ENCODE peak calls at places on chromosomes 2 and 18, in nine cellular contexts. One of them, this sample, is unnamed.

GRCh38 chr2:23976883-23977282 is 33.0 kb upstream of the MFSD2B start:
- DNase-seq in transverse colon: no peak
- DNase-seq in K562: no peak
- DNase-seq in H1: no peak
- DNase-seq in HepG2: no peak
- DNase-seq in sigmoid colon: no peak
- DNase-seq in ovary: no peak
- DNase-seq in stomach: no peak
- DNase-seq in SK-N-SH: no peak
- DNase-seq in this sample: no peak

GRCh38 chr2:55146266-55146665 is 85.8 kb downstream of the CLHC1 start:
- DNase-seq in H1: no peak
- DNase-seq in transverse colon: no peak
- DNase-seq in HepG2: no peak
- DNase-seq in ovary: no peak
- DNase-seq in K562: no peak
- DNase-seq in sigmoid colon: no peak
- DNase-seq in SK-N-SH: no peak
- DNase-seq in stomach: no peak
- DNase-seq in this sample: no peak

GRCh38 chr2:237883951-237884392 is 24.5 kb downstream of the RAMP1 start:
- DNase-seq in ovary: no peak
- DNase-seq in transverse colon: no peak
- DNase-seq in K562: no peak
- DNase-seq in SK-N-SH: peak; percentile 91
- DNase-seq in sigmoid colon: peak; percentile 67
- DNase-seq in HepG2: no peak
- DNase-seq in H1: no peak
- DNase-seq in stomach: no peak
- DNase-seq in this sample: no peak

GRCh38 chr2:832635-833034 is 118.0 kb upstream of the SNTG2 start:
- DNase-seq in H1: no peak
- DNase-seq in SK-N-SH: no peak
- DNase-seq in sigmoid colon: no peak
- DNase-seq in stomach: no peak
- DNase-seq in HepG2: no peak
- DNase-seq in K562: no peak
- DNase-seq in ovary: no peak
- DNase-seq in transverse colon: no peak
- DNase-seq in this sample: no peak

GRCh38 chr2:141423212-141423611 is 707.6 kb downstream of the LRP1B start:
- DNase-seq in transverse colon: no peak
- DNase-seq in ovary: no peak
- DNase-seq in H1: no peak
- DNase-seq in sigmoid colon: no peak
- DNase-seq in HepG2: no peak
- DNase-seq in K562: no peak
- DNase-seq in SK-N-SH: no peak
- DNase-seq in stomach: no peak
- DNase-seq in this sample: no peak

GRCh38 chr2:120675460-120676130 is 60.1 kb upstream of the GLI2 start:
- DNase-seq in SK-N-SH: peak; percentile 67
- DNase-seq in K562: peak; percentile 77
- DNase-seq in stomach: peak; percentile 68
- DNase-seq in HepG2: peak; percentile 50
- DNase-seq in ovary: peak; percentile 66
- DNase-seq in sigmoid colon: peak; percentile 66
- DNase-seq in transverse colon: peak; percentile 47
- DNase-seq in H1: no peak
- DNase-seq in this sample: peak; percentile 59

GRCh38 chr2:37705191-37705590 is 33.7 kb upstream of the CDC42EP3 start:
- DNase-seq in K562: no peak
- DNase-seq in sigmoid colon: no peak
- DNase-seq in H1: no peak
- DNase-seq in transverse colon: no peak
- DNase-seq in HepG2: no peak
- DNase-seq in SK-N-SH: no peak
- DNase-seq in ovary: no peak
- DNase-seq in stomach: no peak
- DNase-seq in this sample: no peak

GRCh38 chr2:88843651-88844050 is 152.2 kb downstream of the RPIA start:
- DNase-seq in HepG2: no peak
- DNase-seq in H1: no peak
- DNase-seq in SK-N-SH: no peak
- DNase-seq in K562: no peak
- DNase-seq in stomach: no peak
- DNase-seq in sigmoid colon: no peak
- DNase-seq in transverse colon: no peak
- DNase-seq in ovary: no peak
- DNase-seq in this sample: no peak

GRCh38 chr2:54329482-54330225 is 73.6 kb upstream of the TSPYL6 start:
- DNase-seq in stomach: no peak
- DNase-seq in sigmoid colon: no peak
- DNase-seq in HepG2: peak; percentile 44
- DNase-seq in SK-N-SH: peak; percentile 28
- DNase-seq in transverse colon: no peak
- DNase-seq in H1: no peak
- DNase-seq in ovary: no peak
- DNase-seq in K562: no peak
- DNase-seq in this sample: no peak

GRCh38 chr2:74001781-74002514 is 17.2 kb downstream of the TET3 start:
- DNase-seq in K562: no peak
- DNase-seq in transverse colon: no peak
- DNase-seq in SK-N-SH: no peak
- DNase-seq in sigmoid colon: peak; percentile 64
- DNase-seq in H1: no peak
- DNase-seq in HepG2: no peak
- DNase-seq in stomach: no peak
- DNase-seq in ovary: peak; percentile 37
- DNase-seq in this sample: no peak
- H3K27ac ChIP-seq in K562: no peak overlapping the region
- H3K27ac ChIP-seq in transverse colon: peak overlapping the region; percentile 30
- H3K27ac ChIP-seq in SK-N-SH: no peak overlapping the region
- H3K27ac ChIP-seq in sigmoid colon: peak overlapping the region; percentile 74
- H3K27ac ChIP-seq in H1: no peak overlapping the region
- H3K27ac ChIP-seq in HepG2: no peak overlapping the region
- H3K27ac ChIP-seq in stomach: peak overlapping the region; percentile 42
- H3K27ac ChIP-seq in ovary: no peak overlapping the region
- H3K27ac ChIP-seq in this sample: peak overlapping the region; percentile 19

GRCh38 chr18:48632676-48633257 is 93.9 kb downstream of the CTIF start:
- DNase-seq in stomach: no peak
- DNase-seq in HepG2: peak; percentile 71
- DNase-seq in K562: no peak
- DNase-seq in transverse colon: no peak
- DNase-seq in H1: no peak
- DNase-seq in ovary: no peak
- DNase-seq in SK-N-SH: no peak
- DNase-seq in sigmoid colon: peak; percentile 24
- DNase-seq in this sample: no peak
- H3K36me3 ChIP-seq in stomach: peaks cover 21% of the 10 kb centered on the region
- H3K36me3 ChIP-seq in HepG2: peaks cover 27% of the 10 kb centered on the region
- H3K36me3 ChIP-seq in K562: no peaks in the 10 kb centered on the region
- H3K36me3 ChIP-seq in transverse colon: no peaks in the 10 kb centered on the region
- H3K36me3 ChIP-seq in H1: no peaks in the 10 kb centered on the region
- H3K36me3 ChIP-seq in ovary: no peaks in the 10 kb centered on the region
- H3K36me3 ChIP-seq in SK-N-SH: peaks cover 26% of the 10 kb centered on the region
- H3K36me3 ChIP-seq in sigmoid colon: peaks cover 5% of the 10 kb centered on the region
- H3K36me3 ChIP-seq in this sample: no peaks in the 10 kb centered on the region

GRCh38 chr2:196226058-196226747 is 54.8 kb upstream of the STK17B start:
- DNase-seq in sigmoid colon: no peak
- DNase-seq in ovary: no peak
- DNase-seq in HepG2: no peak
- DNase-seq in H1: no peak
- DNase-seq in transverse colon: no peak
- DNase-seq in K562: no peak
- DNase-seq in SK-N-SH: no peak
- DNase-seq in stomach: no peak
- DNase-seq in this sample: no peak

GRCh38 chr2:196230460-196230859 is 59.1 kb upstream of the STK17B start:
- DNase-seq in H1: no peak
- DNase-seq in ovary: no peak
- DNase-seq in sigmoid colon: no peak
- DNase-seq in HepG2: no peak
- DNase-seq in K562: no peak
- DNase-seq in SK-N-SH: no peak
- DNase-seq in stomach: no peak
- DNase-seq in transverse colon: no peak
- DNase-seq in this sample: no peak

GRCh38 chr2:196229013-196229412 is 57.6 kb upstream of the STK17B start:
- DNase-seq in K562: no peak
- DNase-seq in stomach: no peak
- DNase-seq in H1: no peak
- DNase-seq in transverse colon: no peak
- DNase-seq in HepG2: no peak
- DNase-seq in ovary: no peak
- DNase-seq in sigmoid colon: no peak
- DNase-seq in SK-N-SH: no peak
- DNase-seq in this sample: no peak

GRCh38 chr2:196233033-196233807 is 61.8 kb upstream of the STK17B start:
- DNase-seq in sigmoid colon: peak; percentile 68
- DNase-seq in transverse colon: peak; percentile 44
- DNase-seq in ovary: no peak
- DNase-seq in stomach: peak; percentile 50
- DNase-seq in SK-N-SH: no peak
- DNase-seq in H1: no peak
- DNase-seq in HepG2: no peak
- DNase-seq in K562: no peak
- DNase-seq in this sample: no peak

DNA sequence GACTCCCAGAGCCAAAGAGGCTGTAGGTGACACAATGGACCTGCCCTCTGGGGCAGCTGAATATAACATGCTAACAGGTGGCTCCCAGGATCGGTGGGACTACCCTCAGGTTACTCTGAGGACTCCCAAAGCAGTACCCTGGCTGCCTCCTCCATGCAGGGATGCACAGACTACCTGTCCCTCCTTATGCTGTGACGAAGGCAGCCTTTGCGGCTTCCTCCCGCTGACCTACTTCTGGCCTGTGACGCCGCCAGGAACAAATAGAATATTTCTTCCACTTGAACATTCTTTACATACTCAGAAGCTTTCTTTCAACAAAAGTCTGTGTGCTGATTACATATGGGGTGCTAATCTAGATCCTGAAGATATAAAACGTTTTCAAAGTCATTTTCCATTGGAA is 58.7 kb upstream of the STK17B start:
- DNase-seq in SK-N-SH: no peak
- DNase-seq in sigmoid colon: no peak
- DNase-seq in stomach: peak; percentile 52
- DNase-seq in transverse colon: peak; percentile 42
- DNase-seq in K562: no peak
- DNase-seq in HepG2: no peak
- DNase-seq in H1: no peak
- DNase-seq in ovary: no peak
- DNase-seq in this sample: no peak
- TF ChIP-seq EP300 in SK-N-SH: no peak
- TF ChIP-seq EP300 in sigmoid colon: no peak
- TF ChIP-seq EP300 in stomach: no peak
- TF ChIP-seq EP300 in transverse colon: no peak
- TF ChIP-seq EP300 in K562: no peak
- TF ChIP-seq EP300 in HepG2: no peak
- TF ChIP-seq EP300 in H1: no peak
- TF ChIP-seq EP300 in ovary: no peak
- TF ChIP-seq EP300 in this sample: no peak

GRCh38 chr18:53657257-53657656 is 567.2 kb downstream of the MBD2 start:
- DNase-seq in H1: no peak
- DNase-seq in SK-N-SH: no peak
- DNase-seq in HepG2: no peak
- DNase-seq in K562: no peak
- DNase-seq in transverse colon: no peak
- DNase-seq in sigmoid colon: no peak
- DNase-seq in ovary: no peak
- DNase-seq in stomach: no peak
- DNase-seq in this sample: no peak
- H3K27ac ChIP-seq in H1: no peak overlapping the region
- H3K27ac ChIP-seq in SK-N-SH: no peak overlapping the region
- H3K27ac ChIP-seq in HepG2: no peak overlapping the region
- H3K27ac ChIP-seq in K562: no peak overlapping the region
- H3K27ac ChIP-seq in transverse colon: no peak overlapping the region
- H3K27ac ChIP-seq in sigmoid colon: no peak overlapping the region
- H3K27ac ChIP-seq in ovary: no peak overlapping the region
- H3K27ac ChIP-seq in stomach: no peak overlapping the region
- H3K27ac ChIP-seq in this sample: no peak overlapping the region